ENCODE peak calls at places on chromosomes 12 and 14, in seven cellular contexts. R is GM23248, V is PC-3, O is MM.1S, K is neural progenitor cell, Q is SK-N-SH, T is OCI-LY7. I is an unnamed sample. For H3K79me2, the result is how much of the 10 kb centered on the place peaks cover.

GRCh38 chr14:89598548-89599186 is 181.6 kb upstream of the FOXN3 start:
- DNase-seq in R (peak), V (no peak), O (peak), K (no peak), Q (no peak), T (peak), I (no peak)

GRCh38 chr12:12714276-12715001 is 2.7 kb upstream of the CDKN1B start:
- DNase-seq in R (peak), V (peak), O (peak), K (peak), Q (no peak), T (peak), I (peak)

GRCh38 chr14:71166434-71166833 is 259.2 kb downstream of the PCNX1 start:
- DNase-seq in R (peak), V (peak), O (no peak), K (peak), Q (peak), T (peak), I (peak)

GRCh38 chr14:24828486-24828885 is 194.5 kb upstream of the GZMB start:
- DNase-seq in R (no peak), V (no peak), O (no peak), K (no peak), Q (no peak), T (no peak), I (no peak)

GRCh38 chr12:118060301-118061010 is 523 bp downstream of the WSB2 start:
- DNase-seq in R (peak), V (peak), O (no peak), K (peak), Q (no peak), T (no peak), I (peak)

GRCh38 chr12:49089831-49090773 is 4.5 kb downstream of the DHH start:
- DNase-seq in R (peak), V (peak), O (peak), K (peak), Q (peak), T (peak), I (peak)

GRCh38 chr14:50559990-50560928 is at the start of gene ATL1:
- DNase-seq in R (peak), V (peak), O (no peak), K (peak), Q (peak), T (peak), I (peak)

GRCh38 chr12:131242741-131243496 is 289.2 kb downstream of the ADGRD1 start:
- DNase-seq in R (peak), V (peak), O (no peak), K (peak), Q (peak), T (peak), I (peak)

GRCh38 chr12:76551482-76551888 is 8.1 kb downstream of the OSBPL8 start:
- DNase-seq in R (peak), V (no peak), O (no peak), K (no peak), Q (no peak), T (no peak), I (no peak)

GRCh38 chr12:1234073-1234472 is 243.1 kb downstream of the ERC1 start:
- DNase-seq in R (peak), V (peak), O (no peak), K (no peak), Q (no peak), T (no peak), I (no peak)

GRCh38 chr14:26841920-26842741 is 244.3 kb upstream of the NOVA1 start:
- DNase-seq in R (peak), V (peak), O (no peak), K (no peak), Q (no peak), T (no peak), I (no peak)

GRCh38 chr12:57230381-57231155 is 1.1 kb downstream of the SHMT2 start:
- DNase-seq in R (peak), V (no peak), O (no peak), K (no peak), Q (no peak), T (no peak), I (no peak)
- H2AFZ ChIP-seq in R (no peak), V (no peak), O (peak), K (no peak), Q (no peak), T (no peak), I (no peak)

GRCh38 chr12:127411141-127411915 is 855.6 kb upstream of the TMEM132C start:
- DNase-seq in R (peak), V (no peak), O (no peak), K (no peak), Q (no peak), T (no peak), I (no peak)
- TF ChIP-seq EZH2phosphoT487 in R (no peak), V (no peak), O (no peak), K (no peak), Q (no peak), T (no peak), I (no peak)

GRCh38 chr14:73749706-73750105 is 35.5 kb upstream of the PNMA1 start:
- DNase-seq in R (no peak), V (peak), O (no peak), K (no peak), Q (no peak), T (no peak), I (no peak)
- H3K79me2 ChIP-seq in R (half or more), V (half or more), O (half or more), K (under half), Q (half or more), T (half or more), I (under half)

DNA sequence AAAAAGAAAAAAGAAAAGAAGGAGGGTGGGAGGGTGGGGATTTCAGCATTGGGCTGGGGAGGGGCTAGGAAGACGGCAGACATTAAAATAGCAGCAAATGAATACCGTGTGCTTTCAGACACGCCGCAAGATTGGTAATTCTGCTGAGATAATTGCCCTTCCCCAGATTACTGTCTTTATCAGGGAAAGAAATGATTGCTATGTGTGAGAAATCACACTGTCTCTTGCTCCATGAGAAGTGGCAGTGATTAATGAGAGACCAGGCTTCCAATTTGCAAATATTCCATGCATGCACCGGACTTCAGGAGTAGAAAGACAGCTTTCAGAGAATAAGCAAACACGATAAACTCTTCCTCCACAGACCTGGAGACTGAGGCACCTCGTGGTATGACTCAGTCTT is 7.6 kb upstream of the KCNA5 start:
- DNase-seq in R (no peak), V (no peak), O (no peak), K (no peak), Q (no peak), T (no peak), I (no peak)
- H2AFZ ChIP-seq in R (no peak), V (no peak), O (no peak), K (no peak), Q (no peak), T (no peak), I (no peak)

GRCh38 chr12:123890536-123890902 is 82.1 kb downstream of the CCDC92 start:
- DNase-seq in R (no peak), V (no peak), O (no peak), K (no peak), Q (no peak), T (no peak), I (no peak)

GRCh38 chr12:123891516-123892179 is 81.0 kb downstream of the CCDC92 start:
- DNase-seq in R (peak), V (no peak), O (no peak), K (peak), Q (no peak), T (no peak), I (no peak)

GRCh38 chr12:123891011-123891410 is 81.6 kb downstream of the CCDC92 start:
- DNase-seq in R (no peak), V (no peak), O (no peak), K (no peak), Q (no peak), T (no peak), I (no peak)

GRCh38 chr12:123889000-123889399 is 83.6 kb downstream of the CCDC92 start:
- DNase-seq in R (no peak), V (no peak), O (no peak), K (no peak), Q (no peak), T (no peak), I (no peak)

GRCh38 chr12:123889848-123890535 is 82.6 kb downstream of the CCDC92 start:
- DNase-seq in R (no peak), V (no peak), O (no peak), K (no peak), Q (no peak), T (no peak), I (no peak)
- TF ChIP-seq EZH2phosphoT487 in R (no peak), V (no peak), O (no peak), K (no peak), Q (no peak), T (no peak), I (no peak)

DNA sequence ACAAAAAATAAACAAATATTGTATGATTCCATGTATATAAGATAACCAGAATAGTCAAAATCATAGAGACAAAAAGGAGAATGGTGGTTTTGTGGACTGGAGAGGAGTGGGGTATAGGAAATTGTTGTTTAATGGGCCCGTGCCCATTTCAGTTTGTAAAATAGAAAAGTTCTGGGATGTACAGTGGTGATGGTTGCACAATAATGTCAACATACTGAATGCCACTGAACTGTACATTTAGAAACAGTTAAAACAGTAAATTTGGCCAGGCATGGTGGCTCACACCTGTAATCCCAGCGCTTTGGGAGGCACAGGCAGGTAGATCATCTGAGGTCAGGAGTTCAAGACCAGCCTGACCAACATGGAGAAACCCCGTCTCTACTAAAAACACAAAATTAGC is 40.1 kb downstream of the NUMB start:
- DNase-seq in R (no peak), V (no peak), O (no peak), K (no peak), Q (no peak), T (no peak), I (no peak)
- H3K79me2 ChIP-seq in R (half or more), V (under half), O (under half), K (half or more), Q (half or more), T (under half), I (half or more)

DNA sequence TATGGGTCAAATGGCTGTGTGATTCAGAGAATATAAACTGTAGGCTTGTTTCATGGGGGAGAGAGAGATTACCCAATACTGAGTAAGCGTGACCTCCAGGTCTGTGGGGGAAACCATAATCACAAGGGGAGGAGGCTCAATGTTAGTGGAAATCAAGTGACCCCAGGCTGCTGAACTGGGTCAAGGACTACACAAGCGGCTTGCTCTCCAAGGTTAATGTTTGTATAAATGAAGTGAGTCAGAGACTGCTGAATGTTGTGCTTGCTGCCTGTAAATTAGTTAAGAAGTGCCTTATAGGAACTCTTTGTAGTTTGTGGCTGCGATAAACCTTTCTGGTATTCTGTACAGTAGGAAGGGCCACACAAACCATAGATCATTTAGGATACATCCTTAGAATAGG is 479.7 kb downstream of the AACS start:
- DNase-seq in R (no peak), V (no peak), O (no peak), K (no peak), Q (no peak), T (no peak), I (no peak)
- H2AFZ ChIP-seq in R (no peak), V (no peak), O (no peak), K (no peak), Q (no peak), T (no peak), I (no peak)